ENCODE peak calls at places on chromosome 6, in seven cellular contexts. F is stimulated activated CD4-positive, alpha-beta T cell treated with anti-CD3 and anti-CD28 coated beads, Interleukin-12 subunit alpha, Interleukin-12 subunit beta, amount 100 ng/mL, for 48 hours; I is activated CD4-positive, CD25-positive, alpha-beta regulatory T cell; V is GM03348; O is ureter; C is ecto neural progenitor cell; Z is renal cortical epithelial cell. X is an unnamed sample.

GRCh38 chr6:10585232-10585887 is 64.2 kb downstream of the GCNT2 start:
- DNase-seq in F (no peak), I (no peak), V (no peak), O (no peak), C (peak; percentile 76), Z (no peak), X (no peak)

GRCh38 chr6:38034269-38034914 is 214.9 kb downstream of the ZFAND3 start:
- DNase-seq in F (no peak), I (no peak), V (peak; percentile 35), O (no peak), C (no peak), Z (peak; percentile 52), X (no peak)

GRCh38 chr6:13229205-13230085 is 98.9 kb downstream of the TBC1D7 start:
- DNase-seq in F (no peak), I (no peak), V (no peak), O (no peak), C (no peak), Z (peak; percentile 13), X (no peak)

GRCh38 chr6:89209457-89209856 is 7.7 kb downstream of the GABRR1 start:
- DNase-seq in F (no peak), I (no peak), V (no peak), O (no peak), C (no peak), Z (no peak), X (no peak)

GRCh38 chr6:140979642-140980091 is 1153.1 kb upstream of the GJE1 start:
- DNase-seq in F (no peak), I (no peak), V (peak; percentile 57), O (no peak), C (no peak), Z (peak; percentile 99), X (no peak)

GRCh38 chr6:17758113-17758512 is 51.4 kb upstream of the NUP153 start:
- DNase-seq in F (no peak), I (no peak), V (no peak), O (no peak), C (no peak), Z (no peak), X (no peak)

GRCh38 chr6:89387516-89388222 is 24.4 kb downstream of the RRAGD start:
- DNase-seq in F (no peak), I (no peak), V (no peak), O (no peak), C (no peak), Z (peak; percentile 8), X (no peak)

GRCh38 chr6:154792761-154793160 is 59.5 kb downstream of the SCAF8 start:
- DNase-seq in F (no peak), I (no peak), V (no peak), O (no peak), C (no peak), Z (no peak), X (no peak)

GRCh38 chr6:170228581-170229310 is 62.1 kb downstream of the DLL1 start:
- DNase-seq in F (no peak), I (no peak), V (no peak), O (no peak), C (no peak), Z (no peak), X (no peak)